ENCODE peak calls at places on chromosomes 6 and 20, in five cellular contexts. F, K, J, C and L are unnamed samples.

GRCh38 chr6:27205375-27206278 is 41.9 kb upstream of the PRSS16 start:
- DNase-seq in F (no peak), K (no peak), J (no peak), C (no peak), L (no peak)

GRCh38 chr6:139508576-139508975 is 134.1 kb upstream of the CITED2 start:
- DNase-seq in F (no peak), K (no peak), J (no peak), C (no peak), L (no peak)

GRCh38 chr20:17662333-17663039 is 19.6 kb downstream of the RRBP1 start:
- DNase-seq in F (no peak), K (no peak), J (no peak), C (no peak), L (no peak)

GRCh38 chr20:51085761-51086160 is 62.9 kb upstream of the KCNG1 start:
- DNase-seq in F (no peak), K (no peak), J (no peak), C (no peak), L (no peak)

GRCh38 chr6:5705256-5705655 is 301.5 kb downstream of the NRN1 start:
- DNase-seq in F (no peak), K (no peak), J (no peak), C (no peak), L (no peak)

GRCh38 chr6:14711056-14711703 is 534.7 kb upstream of the JARID2 start:
- DNase-seq in F (no peak), K (no peak), J (no peak), C (peak), L (peak)

GRCh38 chr6:157449610-157450009 is 68.6 kb downstream of the ZDHHC14 start:
- DNase-seq in F (no peak), K (no peak), J (no peak), C (no peak), L (no peak)

GRCh38 chr20:59318201-59318790 is 17.9 kb downstream of the EDN3 start:
- DNase-seq in F (no peak), K (no peak), J (no peak), C (no peak), L (no peak)

GRCh38 chr6:110545081-110545872 is 68.9 kb upstream of the SLC22A16 start:
- DNase-seq in F (no peak), K (no peak), J (no peak), C (no peak), L (no peak)

GRCh38 chr6:49668083-49668511 is 31.5 kb upstream of the RHAG start:
- DNase-seq in F (no peak), K (no peak), J (no peak), C (no peak), L (no peak)

GRCh38 chr6:148055410-148055809 is 287.2 kb upstream of the SASH1 start:
- DNase-seq in F (no peak), K (no peak), J (no peak), C (no peak), L (no peak)

GRCh38 chr6:150050846-150051245 is 18.1 kb downstream of the ULBP3 start:
- DNase-seq in F (no peak), K (no peak), J (no peak), C (no peak), L (no peak)

GRCh38 chr20:64103871-64104666 is 3.3 kb downstream of the NPBWR2 start:
- DNase-seq in F (no peak), K (no peak), J (no peak), C (peak), L (no peak)

GRCh38 chr6:31401403-31401802 is 2.0 kb upstream of the MICA start:
- DNase-seq in F (no peak), K (no peak), J (no peak), C (no peak), L (peak)

GRCh38 chr6:71248866-71249265 is 39.7 kb upstream of the OGFRL1 start:
- DNase-seq in F (no peak), K (no peak), J (no peak), C (no peak), L (no peak)

GRCh38 chr20:45174434-45175364 is at the start of gene PI3:
- DNase-seq in F (no peak), K (no peak), J (no peak), C (no peak), L (no peak)

GRCh38 chr20:46743088-46743487 is 33.6 kb downstream of the SLC2A10 start:
- DNase-seq in F (no peak), K (no peak), J (no peak), C (no peak), L (no peak)

GRCh38 chr6:14270925-14271791 is 153.6 kb downstream of the CD83 start:
- DNase-seq in F (no peak), K (no peak), J (peak), C (no peak), L (peak)

GRCh38 chr6:15401769-15402250 is 155.9 kb downstream of the JARID2 start:
- DNase-seq in F (no peak), K (no peak), J (no peak), C (no peak), L (no peak)

GRCh38 chr6:34587325-34587724 is 31.2 kb upstream of the SPDEF start:
- DNase-seq in F (no peak), K (no peak), J (no peak), C (no peak), L (no peak)

GRCh38 chr6:125038925-125039324 is 76.7 kb downstream of the RNF217 start:
- DNase-seq in F (no peak), K (no peak), J (no peak), C (no peak), L (no peak)

GRCh38 chr6:168384045-168385038 is 56.6 kb upstream of the SMOC2 start:
- DNase-seq in F (no peak), K (no peak), J (no peak), C (no peak), L (no peak)

GRCh38 chr20:12891643-12892042 is 117.1 kb upstream of the SPTLC3 start:
- DNase-seq in F (no peak), K (no peak), J (no peak), C (no peak), L (no peak)

GRCh38 chr6:137160763-137161162 is 12.7 kb downstream of the IL22RA2 start:
- DNase-seq in F (no peak), K (no peak), J (no peak), C (no peak), L (no peak)